ENCODE peak calls at places on chromosomes 7 and 10, in eight cellular contexts. C is stomach, W is testis, Z is uterus, Y is spleen, E is heart left ventricle, S is transverse colon, I is IMR-90. G is an unnamed sample. For H3K36me3, the result is how much of the 10 kb centered on the place peaks cover.

GRCh38 chr10:110500515-110500905 is 2.8 kb downstream of the DUSP5 start:
- DNase-seq in C (no peak), W (no peak), Z (no peak), Y (no peak), E (peak), S (no peak), I (peak), G (no peak)

GRCh38 chr10:21720090-21720489 is 186.1 kb downstream of the MLLT10 start:
- DNase-seq in C (no peak), W (no peak), Z (no peak), Y (no peak), E (no peak), S (no peak), I (peak), G (no peak)

GRCh38 chr7:50821457-50821977 is 38.8 kb upstream of the GRB10 start:
- DNase-seq in C (no peak), W (no peak), Z (no peak), Y (no peak), E (peak), S (no peak), I (peak), G (no peak)

GRCh38 chr10:82390866-82391658 is 516.1 kb downstream of the NRG3 start:
- DNase-seq in C (no peak), W (no peak), Z (no peak), Y (no peak), E (no peak), S (no peak), I (no peak), G (no peak)

GRCh38 chr10:5692476-5693358 is 8.1 kb downstream of the TASOR2 start:
- DNase-seq in C (peak), W (peak), Z (peak), Y (peak), E (peak), S (peak), I (peak), G (peak)

GRCh38 chr7:120402368-120402767 is 129.4 kb downstream of the KCND2 start:
- DNase-seq in C (no peak), W (no peak), Z (no peak), Y (no peak), E (no peak), S (no peak), I (peak), G (no peak)

GRCh38 chr7:22138106-22138505 is 192.4 kb upstream of the CDCA7L start:
- DNase-seq in C (no peak), W (no peak), Z (no peak), Y (no peak), E (no peak), S (no peak), I (no peak), G (no peak)

GRCh38 chr7:41131956-41132355 is 570.9 kb downstream of the INHBA start:
- DNase-seq in C (no peak), W (no peak), Z (no peak), Y (no peak), E (no peak), S (no peak), I (no peak), G (no peak)

GRCh38 chr10:112554263-112554662 is 107.2 kb downstream of the VTI1A start:
- DNase-seq in C (no peak), W (no peak), Z (no peak), Y (no peak), E (no peak), S (no peak), I (no peak), G (no peak)

GRCh38 chr7:96887426-96887825 is 117.9 kb upstream of the DLX6 start:
- DNase-seq in C (no peak), W (no peak), Z (no peak), Y (no peak), E (no peak), S (no peak), I (no peak), G (no peak)

GRCh38 chr10:76905251-76905650 is 732.4 kb downstream of the KCNMA1 start:
- DNase-seq in C (no peak), W (no peak), Z (no peak), Y (no peak), E (no peak), S (no peak), I (no peak), G (no peak)

GRCh38 chr7:98994046-98994944 is 116.0 kb downstream of the TRRAP start:
- DNase-seq in C (no peak), W (peak), Z (no peak), Y (no peak), E (no peak), S (no peak), I (no peak), G (no peak)

GRCh38 chr7:98993024-98993897 is 114.9 kb downstream of the TRRAP start:
- DNase-seq in C (no peak), W (no peak), Z (no peak), Y (no peak), E (no peak), S (no peak), I (no peak), G (no peak)

GRCh38 chr7:98996162-98996552 is 117.8 kb downstream of the TRRAP start:
- DNase-seq in C (no peak), W (peak), Z (no peak), Y (no peak), E (no peak), S (no peak), I (no peak), G (no peak)

GRCh38 chr7:98995523-98996161 is 117.3 kb downstream of the TRRAP start:
- DNase-seq in C (no peak), W (peak), Z (no peak), Y (no peak), E (no peak), S (no peak), I (no peak), G (no peak)

DNA sequence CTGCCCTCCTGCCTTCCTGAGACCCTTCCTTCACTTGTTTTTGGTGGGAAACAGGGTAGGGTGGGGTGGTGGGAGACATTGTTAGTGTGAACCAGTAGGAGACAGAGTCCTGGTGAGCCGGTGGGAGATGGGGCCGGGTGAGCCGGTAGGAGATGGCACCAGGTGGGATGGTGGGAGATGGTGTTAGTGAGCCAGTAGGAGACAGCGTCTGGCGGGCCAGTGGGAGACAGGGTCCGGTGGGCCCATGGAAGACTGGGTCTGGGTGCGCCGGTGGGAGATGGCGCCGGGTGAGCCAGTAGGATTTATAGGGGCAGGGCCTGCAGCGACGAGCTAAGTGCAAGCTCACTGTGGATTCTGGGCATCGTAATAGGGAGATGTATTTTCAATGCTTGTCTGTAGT is 116.8 kb downstream of the TRRAP start:
- DNase-seq in C (no peak), W (peak), Z (no peak), Y (no peak), E (no peak), S (no peak), I (no peak), G (no peak)
- H3K36me3 ChIP-seq in C (half or more), W (under half), Z (under half), Y (under half), E (half or more), S (under half), I (half or more), G (under half)

GRCh38 chr7:30469303-30469702 is 9.3 kb downstream of the NOD1 start:
- DNase-seq in C (no peak), W (peak), Z (peak), Y (peak), E (peak), S (peak), I (peak), G (peak)
- TF ChIP-seq POLR2A in C (no peak), W (no peak), Z (peak), Y (no peak), E (no peak), S (no peak), I (peak), G (peak)

DNA sequence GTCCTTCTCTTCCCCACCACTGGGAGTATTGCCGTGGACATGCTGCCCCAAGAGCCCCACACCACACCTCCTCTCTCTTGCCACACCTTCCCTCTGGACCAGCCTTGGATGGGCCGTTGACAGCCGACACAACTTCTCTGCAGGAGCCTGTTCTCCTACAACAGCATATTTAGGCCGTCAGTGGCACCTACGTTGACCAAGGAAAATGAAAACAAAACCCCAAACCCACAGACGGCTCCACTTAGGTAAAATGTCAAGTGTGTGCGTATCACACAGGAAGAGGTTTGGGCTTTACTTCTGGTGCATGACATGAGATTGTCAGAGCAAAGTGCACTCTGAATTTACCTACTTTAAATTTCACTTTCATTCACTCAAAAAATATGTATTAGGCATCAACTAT is 246.6 kb downstream of the ZMYND11 start:
- DNase-seq in C (no peak), W (peak), Z (no peak), Y (no peak), E (no peak), S (no peak), I (no peak), G (no peak)
- H3K36me3 ChIP-seq in C (half or more), W (under half), Z (under half), Y (under half), E (half or more), S (under half), I (half or more), G (under half)

GRCh38 chr7:76358478-76359110 is at the start of gene YWHAG:
- DNase-seq in C (peak), W (peak), Z (peak), Y (peak), E (peak), S (peak), I (peak), G (peak)
- TF ChIP-seq POLR2A in C (no peak), W (peak), Z (peak), Y (peak), E (peak), S (peak), I (peak), G (peak)

DNA sequence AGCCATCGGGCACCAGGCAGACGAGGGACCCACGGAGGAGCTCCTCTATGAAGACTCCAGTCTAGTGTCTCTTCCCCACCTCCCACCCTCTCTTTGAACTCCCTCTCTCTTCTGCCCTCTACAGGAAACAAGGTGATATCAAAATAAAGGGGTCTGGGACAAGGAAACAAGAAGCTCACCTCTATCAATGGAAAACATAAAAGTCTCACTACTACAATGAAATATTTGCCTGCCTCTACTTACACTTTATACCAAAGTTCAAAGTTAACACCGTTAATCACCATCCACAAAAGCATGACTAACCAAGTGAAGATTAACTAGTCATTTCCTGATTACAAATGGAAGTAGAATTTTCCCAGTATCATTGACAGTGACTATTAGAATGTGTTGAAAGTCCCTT is 82.2 kb downstream of the PARD3 start:
- DNase-seq in C (no peak), W (no peak), Z (no peak), Y (no peak), E (no peak), S (no peak), I (peak), G (no peak)
- H3K36me3 ChIP-seq in C (under half), W (under half), Z (under half), Y (under half), E (under half), S (under half), I (under half), G (under half)

DNA sequence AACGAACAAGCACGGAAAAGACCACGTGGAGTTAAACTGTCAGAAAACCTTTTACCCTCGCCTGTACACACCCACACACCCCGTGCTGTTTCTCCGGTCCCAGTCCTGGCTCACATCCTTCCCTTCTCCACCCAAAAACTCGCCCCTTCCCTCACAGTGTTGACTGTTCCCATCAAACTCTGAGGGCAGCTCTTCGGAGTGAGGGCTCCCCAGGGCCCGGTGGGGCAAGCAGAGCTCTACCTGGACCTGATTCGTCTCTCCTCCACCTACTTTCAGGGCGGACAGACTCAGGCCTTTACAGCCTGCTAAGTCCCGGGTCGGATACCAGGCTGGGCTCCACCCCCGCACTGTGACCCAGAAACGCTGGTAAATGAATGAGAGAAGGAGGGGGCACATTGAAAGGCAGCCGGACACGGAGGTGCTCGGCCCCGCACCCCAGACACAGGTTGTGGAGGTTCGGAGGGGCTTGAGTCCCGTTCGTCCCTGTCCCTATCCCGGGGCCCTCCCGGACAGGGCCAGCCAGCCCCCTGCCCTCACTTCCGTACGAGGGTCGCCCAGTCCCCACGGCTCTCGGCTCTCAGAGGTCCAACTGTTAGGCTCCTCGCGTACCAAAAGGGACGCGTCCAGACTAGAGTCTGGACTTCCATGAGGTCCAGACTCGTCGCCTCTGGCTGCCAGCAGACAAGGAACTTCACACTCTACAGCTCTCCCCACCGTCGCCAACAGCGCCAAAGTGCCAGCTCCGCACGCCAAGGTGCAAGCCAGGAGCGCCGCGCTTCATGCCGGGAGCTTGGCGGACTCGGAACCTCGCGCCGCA is 31.7 kb upstream of the ASL start:
- DNase-seq in C (peak), W (peak), Z (peak), Y (peak), E (peak), S (peak), I (no peak), G (peak)
- TF ChIP-seq POLR2A in C (no peak), W (no peak), Z (no peak), Y (no peak), E (no peak), S (peak), I (no peak), G (no peak)

GRCh38 chr7:30594540-30595460 is at the start of gene GARS1:
- DNase-seq in C (peak), W (peak), Z (peak), Y (peak), E (peak), S (peak), I (peak), G (peak)

GRCh38 chr7:30595461-30596042 is 874 bp downstream of the GARS1 start:
- DNase-seq in C (no peak), W (no peak), Z (no peak), Y (no peak), E (no peak), S (no peak), I (no peak), G (no peak)

GRCh38 chr7:30598121-30598876 is 3.6 kb downstream of the GARS1 start:
- DNase-seq in C (no peak), W (no peak), Z (no peak), Y (no peak), E (no peak), S (no peak), I (peak), G (no peak)

GRCh38 chr7:30596043-30596641 is 1.5 kb downstream of the GARS1 start:
- DNase-seq in C (no peak), W (no peak), Z (no peak), Y (no peak), E (no peak), S (no peak), I (peak), G (no peak)

DNA sequence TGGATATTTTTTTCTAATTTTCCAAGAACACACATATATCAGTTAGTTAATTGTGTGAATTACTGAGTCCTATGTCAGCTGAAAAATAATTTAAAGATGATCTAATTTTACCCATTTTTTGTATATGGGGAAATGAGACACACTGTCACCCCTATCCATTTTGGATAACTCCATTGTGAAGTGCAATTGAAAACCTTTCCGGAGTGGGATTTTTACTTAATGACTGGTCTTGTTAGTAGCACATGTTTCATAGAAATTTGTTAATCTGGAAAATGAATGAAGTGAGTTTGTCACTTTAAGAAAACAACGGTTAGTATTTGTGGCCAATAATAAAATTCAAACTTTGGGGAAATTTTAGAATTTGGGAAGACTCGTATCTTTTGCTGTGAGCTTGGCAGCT is 2.0 kb downstream of the GARS1 start:
- DNase-seq in C (no peak), W (no peak), Z (no peak), Y (no peak), E (no peak), S (no peak), I (peak), G (no peak)
- H3K36me3 ChIP-seq in C (under half), W (under half), Z (under half), Y (under half), E (under half), S (under half), I (under half), G (under half)

GRCh38 chr7:102974366-102975236 is 61.8 kb downstream of the LRRC17 start:
- DNase-seq in C (no peak), W (no peak), Z (no peak), Y (no peak), E (no peak), S (no peak), I (no peak), G (no peak)
- TF ChIP-seq POLR2A in C (no peak), W (no peak), Z (no peak), Y (no peak), E (no peak), S (no peak), I (no peak), G (no peak)